ENCODE peak calls at places on chromosomes 7 and 10, in seven cellular contexts. F is NCI-H1694 treated with DMSO at 0.1 percent for 48 hours, C is epithelial cell of prostate, K is T-cell, S is heart right ventricle, R is AG09309, G is fibroblast of lung. O is an unnamed sample.

GRCh38 chr10:132094581-132095234 is 29.0 kb downstream of the JAKMIP3 start:
- DNase-seq in G (no peak), C (peak), K (no peak), R (no peak), S (no peak), F (no peak), O (no peak)

GRCh38 chr10:11164806-11165590 is 147.3 kb downstream of the CELF2 start:
- DNase-seq in K (peak), F (no peak), R (peak), C (peak), S (peak), G (peak), O (peak)

GRCh38 chr7:27546610-27547009 is 116.1 kb downstream of the HIBADH start:
- DNase-seq in G (no peak), S (no peak), C (no peak), K (no peak), F (no peak), R (no peak), O (no peak)

GRCh38 chr7:3141326-3141725 is 97.7 kb upstream of the CARD11 start:
- DNase-seq in R (no peak), F (no peak), G (no peak), K (no peak), S (no peak), C (no peak), O (no peak)

GRCh38 chr10:10489765-10490164 is 527.9 kb upstream of the CELF2 start:
- DNase-seq in K (no peak), F (peak), R (no peak), C (no peak), G (peak), S (no peak), O (no peak)

GRCh38 chr7:28919510-28919909 is 38.6 kb downstream of the TRIL start:
- DNase-seq in F (no peak), C (no peak), S (no peak), K (no peak), G (peak), R (no peak), O (no peak)

GRCh38 chr7:21361413-21362130 is 66.3 kb upstream of the SP4 start:
- DNase-seq in C (no peak), G (no peak), S (no peak), F (no peak), R (no peak), K (no peak), O (no peak)

GRCh38 chr7:29815181-29816105 is 9.1 kb downstream of the WIPF3 start:
- DNase-seq in F (no peak), C (no peak), K (no peak), R (no peak), G (no peak), S (no peak), O (no peak)

GRCh38 chr10:66586073-66586472 is 339.8 kb upstream of the LRRTM3 start:
- DNase-seq in R (no peak), F (no peak), S (no peak), K (no peak), C (no peak), G (peak), O (no peak)

GRCh38 chr10:7550038-7550437 is 116.7 kb downstream of the ITIH5 start:
- DNase-seq in R (no peak), S (no peak), F (no peak), C (no peak), G (no peak), K (no peak), O (no peak)

GRCh38 chr10:102718220-102718619 is 3.8 kb downstream of the SFXN2 start:
- DNase-seq in G (peak), R (no peak), C (no peak), K (no peak), S (peak), F (no peak), O (no peak)

GRCh38 chr10:132483394-132483793 is 54.2 kb upstream of the INPP5A start:
- DNase-seq in F (no peak), C (no peak), K (no peak), G (no peak), R (no peak), S (no peak), O (no peak)

GRCh38 chr7:84510501-84510900 is 315.9 kb upstream of the SEMA3A start:
- DNase-seq in G (peak), F (no peak), K (no peak), S (no peak), R (no peak), C (no peak), O (no peak)